ENCODE peak calls at places on chromosomes 11 and 22, in five cellular contexts. Q, Y, C, V and X are unnamed samples.
A peak's percentile ranks its signal among the peaks of the same experiment; 100 is the strongest.

GRCh38 chr11:102783016-102783415 is 2.6 kb upstream of the MMP10 start:
- DNase-seq in Y (no peak), V (no peak), Q (no peak), C (no peak), X (no peak)

GRCh38 chr11:114128399-114128798 is 68.9 kb downstream of the ZBTB16 start:
- DNase-seq in V (no peak), Q (no peak), Y (no peak), C (no peak), X (no peak)

GRCh38 chr11:27039873-27040272 is 742 bp upstream of the BBOX1 start:
- DNase-seq in V (no peak), C (no peak), Y (no peak), Q (no peak), X (no peak)

GRCh38 chr22:24727218-24727851 is 47.2 kb downstream of the PIWIL3 start:
- DNase-seq in Y (no peak), V (peak; percentile 88), C (no peak), Q (peak; percentile 66), X (no peak)

GRCh38 chr11:111393096-111393495 is 14.0 kb upstream of the POU2AF1 start:
- DNase-seq in Y (no peak), V (no peak), C (no peak), Q (no peak), X (no peak)

GRCh38 chr11:44133335-44133946 is 38.0 kb downstream of the EXT2 start:
- DNase-seq in Q (peak; percentile 20), Y (no peak), C (no peak), V (no peak), X (no peak)

GRCh38 chr11:130606781-130607511 is 158.5 kb downstream of the ADAMTS15 start:
- DNase-seq in C (no peak), Q (peak; percentile 19), Y (no peak), V (no peak), X (no peak)

GRCh38 chr22:20725987-20726558 is 47.8 kb upstream of the SERPIND1 start:
- DNase-seq in V (no peak), Q (no peak), C (no peak), Y (no peak), X (no peak)

GRCh38 chr11:112655386-112655785 is 305.8 kb upstream of the NCAM1 start:
- DNase-seq in Y (no peak), C (peak; percentile 64), V (no peak), Q (no peak), X (no peak)

GRCh38 chr22:49239264-49240015 is 588.2 kb downstream of the BRD1 start:
- DNase-seq in Q (no peak), C (no peak), V (no peak), Y (no peak), X (no peak)

GRCh38 chr11:33910261-33910959 is 18.5 kb upstream of the LMO2 start:
- DNase-seq in Q (no peak), V (no peak), Y (no peak), C (no peak), X (no peak)

GRCh38 chr22:46054878-46055158 is 77.9 kb upstream of the WNT7B start:
- DNase-seq in V (no peak), C (no peak), Y (no peak), Q (no peak), X (no peak)

GRCh38 chr22:25942126-25942988 is 200.4 kb downstream of the MYO18B start:
- DNase-seq in Q (no peak), Y (no peak), V (no peak), C (no peak), X (no peak)

GRCh38 chr11:57771365-57771764 is 9.8 kb downstream of the CTNND1 start:
- DNase-seq in Y (no peak), C (no peak), Q (no peak), V (no peak), X (no peak)

GRCh38 chr11:102323542-102324261 is 6.4 kb downstream of the BIRC3 start:
- DNase-seq in Y (no peak), C (no peak), Q (no peak), V (no peak), X (no peak)

GRCh38 chr11:129538323-129538722 is 162.7 kb downstream of the BARX2 start:
- DNase-seq in Y (no peak), V (no peak), Q (no peak), C (no peak), X (no peak)

GRCh38 chr11:124662111-124662510 is 11.4 kb downstream of the SIAE start:
- DNase-seq in C (no peak), Q (no peak), Y (no peak), V (no peak), X (no peak)